ENCODE peak calls at places on chromosomes 4 and X, in four cellular contexts. C is GM23248, A is MM.1S, T is neural progenitor cell. D is an unnamed sample. For H3F3A, the result is how much of the 10 kb centered on the place peaks cover.

GRCh38 chr4:76709454-76709853 is 188.5 kb downstream of the SOWAHB start:
- DNase-seq in C (no peak), T (peak), A (no peak), D (no peak)

GRCh38 chrX:37332987-37333658 is 16.0 kb upstream of the PRRG1 start:
- DNase-seq in T (no peak), A (no peak), C (no peak), D (no peak)

GRCh38 chr4:68460085-68460484 is 12.8 kb downstream of the TMPRSS11E start:
- DNase-seq in T (no peak), C (no peak), A (no peak), D (no peak)

GRCh38 chr4:16616981-16617380 is 281.5 kb downstream of the LDB2 start:
- DNase-seq in T (no peak), A (no peak), C (no peak), D (no peak)

GRCh38 chr4:58507079-58507478 is 1396.9 kb upstream of the IGFBP7 start:
- DNase-seq in A (no peak), T (peak), C (no peak), D (no peak)

GRCh38 chr4:48403358-48403757 is 62.0 kb downstream of the SLAIN2 start:
- DNase-seq in T (no peak), C (no peak), A (no peak), D (no peak)

GRCh38 chr4:94577136-94577535 is 125.4 kb downstream of the PDLIM5 start:
- DNase-seq in T (peak), C (peak), A (no peak), D (no peak)

GRCh38 chrX:78725257-78725656 is 22.3 kb upstream of the LPAR4 start:
- DNase-seq in C (no peak), A (no peak), T (no peak), D (no peak)

GRCh38 chr4:8010618-8011017 is 71.0 kb upstream of the AFAP1 start:
- DNase-seq in C (no peak), A (no peak), T (peak), D (no peak)

GRCh38 chr4:56909083-56909981 is 1.6 kb downstream of the REST start:
- DNase-seq in C (peak), T (peak), A (peak), D (peak)

GRCh38 chr4:108774809-108775530 is 12.1 kb upstream of the ETNPPL start:
- DNase-seq in T (no peak), A (no peak), C (peak), D (no peak)

GRCh38 chr4:156291317-156291716 is 337.7 kb upstream of the CTSO start:
- DNase-seq in T (no peak), A (no peak), C (peak), D (peak)

GRCh38 chr4:117770269-117771087 is 263.8 kb upstream of the NDST3 start:
- DNase-seq in A (no peak), C (no peak), T (no peak), D (no peak)

GRCh38 chr4:180827193-180827592 is 1416.0 kb upstream of the TENM3 start:
- DNase-seq in A (no peak), T (no peak), C (peak), D (peak)

GRCh38 chr4:52628974-52629373 is 30.1 kb downstream of the USP46 start:
- DNase-seq in C (no peak), A (no peak), T (no peak), D (no peak)

GRCh38 chr4:165877291-165877690 is 4.3 kb downstream of the TLL1 start:
- DNase-seq in C (peak), T (no peak), A (no peak), D (peak)

GRCh38 chr4:108004646-108005045 is 15.0 kb downstream of the HADH start:
- DNase-seq in T (no peak), C (no peak), A (no peak), D (no peak)

DNA sequence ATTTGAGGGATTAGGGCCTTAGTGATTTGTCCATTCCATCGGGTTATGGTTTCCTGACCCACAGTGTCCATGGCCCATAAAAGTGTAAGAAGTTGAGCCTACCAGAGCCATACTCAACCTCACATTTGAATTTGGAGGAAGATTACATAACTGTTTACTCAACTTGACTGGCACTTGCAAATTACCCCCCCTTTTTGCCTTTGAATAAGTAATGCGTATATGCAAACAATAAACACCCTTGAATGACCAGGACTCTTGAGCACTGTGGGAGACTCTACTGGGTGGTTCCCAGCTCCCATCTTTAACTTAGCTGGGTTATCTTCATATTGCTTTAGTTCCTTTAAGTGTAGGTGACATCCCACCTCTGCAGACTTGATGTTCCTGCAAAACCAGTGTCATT is 30.6 kb upstream of the STIM2 start:
- DNase-seq in C (no peak), A (no peak), T (no peak), D (no peak)
- H3F3A ChIP-seq in C (under half), A (under half), T (under half), D (under half)

GRCh38 chrX:17375631-17376380 is 806 bp downstream of the NHS start:
- DNase-seq in C (peak), A (no peak), T (peak), D (peak)

GRCh38 chrX:17380221-17380620 is 5.2 kb downstream of the NHS start:
- DNase-seq in A (no peak), T (no peak), C (no peak), D (no peak)

GRCh38 chrX:17376381-17377046 is 1.5 kb downstream of the NHS start:
- DNase-seq in T (peak), A (no peak), C (peak), D (peak)

GRCh38 chrX:17377047-17377692 is 2.2 kb downstream of the NHS start:
- DNase-seq in T (peak), C (peak), A (no peak), D (no peak)

GRCh38 chrX:17377795-17378194 is 2.8 kb downstream of the NHS start:
- DNase-seq in T (peak), A (no peak), C (peak), D (no peak)
- H3K4me2 ChIP-seq in T (peak), A (no peak), C (peak), D (peak)

GRCh38 chr4:89226665-89227572 is 80.7 kb downstream of the GPRIN3 start:
- DNase-seq in C (peak), T (peak), A (peak), D (peak)
- H3K9ac ChIP-seq in C (peak), T (no peak), A (peak), D (no peak)

GRCh38 chr4:38673109-38673978 is 9.3 kb downstream of the KLF3 start:
- DNase-seq in C (peak), A (no peak), T (no peak), D (peak)

GRCh38 chr4:38672247-38673071 is 8.5 kb downstream of the KLF3 start:
- DNase-seq in A (no peak), T (peak), C (no peak), D (no peak)

GRCh38 chr4:38675167-38676121 is 11.4 kb downstream of the KLF3 start:
- DNase-seq in C (peak), A (peak), T (peak), D (peak)

GRCh38 chr4:38676986-38677385 is 13.0 kb downstream of the KLF3 start:
- DNase-seq in C (no peak), A (no peak), T (no peak), D (no peak)

DNA sequence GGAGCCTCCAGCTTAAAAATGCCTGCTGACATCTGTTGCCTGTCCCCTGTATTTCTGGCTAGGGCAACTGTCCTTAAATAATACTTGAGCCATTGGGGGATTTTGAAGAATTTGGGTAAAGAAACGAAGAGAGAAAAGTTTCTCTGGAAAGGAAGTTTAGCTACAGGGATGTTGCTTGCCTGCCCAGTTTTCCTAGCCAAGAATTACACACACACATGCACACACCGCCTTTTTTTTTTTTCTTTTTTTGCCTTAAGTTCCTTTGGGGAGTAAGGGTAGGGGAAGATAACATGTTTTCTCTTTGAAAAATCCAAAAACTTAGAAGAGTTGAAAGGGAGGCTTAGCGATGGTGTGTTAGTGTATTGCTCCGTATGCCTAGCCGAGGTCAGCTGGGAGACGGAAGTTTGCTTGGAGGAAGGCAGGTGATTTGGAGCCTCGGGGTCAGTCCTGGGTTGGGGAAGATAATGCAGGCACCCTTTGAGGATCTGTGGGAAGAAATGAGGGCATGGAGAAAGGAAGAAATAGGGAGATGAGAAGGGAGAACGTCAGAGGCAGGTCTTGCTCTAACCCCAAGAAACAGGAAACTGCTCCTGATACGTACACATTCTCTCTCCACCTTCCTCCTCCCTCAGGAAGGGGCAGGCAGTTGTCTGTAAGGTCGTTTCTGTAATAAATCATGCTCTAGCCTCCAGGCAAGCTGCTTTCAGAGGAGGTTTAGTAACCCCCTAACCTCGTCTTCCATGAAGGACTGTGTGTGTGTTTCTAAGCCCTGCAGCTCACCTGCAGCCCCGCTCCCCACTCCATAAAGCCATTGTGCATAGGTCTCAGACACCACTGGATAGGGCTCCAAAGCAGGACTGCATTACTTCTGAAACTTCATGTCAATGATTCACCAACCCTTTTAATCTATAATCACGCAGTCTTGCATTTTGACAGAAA is 10.5 kb downstream of the KLF3 start:
- DNase-seq in T (peak), A (no peak), C (peak), D (peak)
- H3F3A ChIP-seq in T (under half), A (under half), C (under half), D (under half)

GRCh38 chr4:2938906-2939305 is 24.3 kb downstream of the NOP14 start:
- DNase-seq in C (no peak), A (no peak), T (no peak), D (no peak)

GRCh38 chr4:2939383-2940243 is 23.6 kb downstream of the NOP14 start:
- DNase-seq in T (no peak), C (no peak), A (no peak), D (no peak)

GRCh38 chr4:2937146-2937857 is 25.9 kb downstream of the NOP14 start:
- DNase-seq in C (no peak), A (no peak), T (no peak), D (peak)

GRCh38 chr4:2936773-2937145 is 26.4 kb downstream of the NOP14 start:
- DNase-seq in A (no peak), C (peak), T (no peak), D (peak)

GRCh38 chr4:2937986-2938385 is 25.2 kb downstream of the NOP14 start:
- DNase-seq in A (no peak), C (no peak), T (no peak), D (no peak)
- H3K4me2 ChIP-seq in A (no peak), C (no peak), T (no peak), D (peak)

GRCh38 chrX:40088803-40089540 is 8.8 kb downstream of the BCOR start:
- DNase-seq in C (no peak), A (no peak), T (no peak), D (no peak)
- H3K9ac ChIP-seq in C (no peak), A (no peak), T (no peak), D (no peak)